ENCODE peak calls at places on chromosomes 6 and 20, in five cellular contexts. Y is CD8-positive, alpha-beta T cell; J is cardiac muscle cell; O is right lobe of liver; N is fibroblast of lung. R is an unnamed sample.

GRCh38 chr6:155587817-155588216 is 132.2 kb upstream of the NOX3 start:
- DNase-seq in Y (no peak), N (no peak), O (no peak), J (no peak), R (no peak)

GRCh38 chr20:11686195-11686594 is 231.5 kb upstream of the BTBD3 start:
- DNase-seq in O (no peak), N (no peak), Y (no peak), J (no peak), R (no peak)

GRCh38 chr6:157840776-157841175 is 17.7 kb downstream of the SNX9 start:
- DNase-seq in Y (no peak), O (no peak), N (peak), J (peak), R (peak)

GRCh38 chr6:168735268-168735949 is 294.4 kb downstream of the SMOC2 start:
- DNase-seq in O (no peak), J (no peak), N (no peak), Y (no peak), R (no peak)

GRCh38 chr20:58989196-58989595 is 8.1 kb downstream of the NELFCD start:
- DNase-seq in J (no peak), O (no peak), N (no peak), Y (no peak), R (no peak)

GRCh38 chr6:90096818-90097217 is 199.8 kb downstream of the BACH2 start:
- DNase-seq in Y (no peak), J (no peak), O (no peak), N (no peak), R (no peak)

GRCh38 chr20:22403860-22404608 is 180.3 kb downstream of the FOXA2 start:
- DNase-seq in N (no peak), J (peak), O (no peak), Y (no peak), R (peak)

GRCh38 chr20:59939052-59939878 is 840 bp downstream of the PPP1R3D start:
- DNase-seq in J (no peak), N (peak), Y (no peak), O (no peak), R (peak)

GRCh38 chr20:62219992-62220665 is at the start of gene HRH3:
- DNase-seq in J (peak), Y (peak), O (peak), N (peak), R (peak)

GRCh38 chr6:35049885-35050284 is 91.3 kb downstream of the TCP11 start:
- DNase-seq in J (peak), Y (no peak), N (peak), O (no peak), R (peak)
- H3K4me3 ChIP-seq in J (no peak), Y (no peak), N (no peak), O (no peak), R (no peak)

DNA sequence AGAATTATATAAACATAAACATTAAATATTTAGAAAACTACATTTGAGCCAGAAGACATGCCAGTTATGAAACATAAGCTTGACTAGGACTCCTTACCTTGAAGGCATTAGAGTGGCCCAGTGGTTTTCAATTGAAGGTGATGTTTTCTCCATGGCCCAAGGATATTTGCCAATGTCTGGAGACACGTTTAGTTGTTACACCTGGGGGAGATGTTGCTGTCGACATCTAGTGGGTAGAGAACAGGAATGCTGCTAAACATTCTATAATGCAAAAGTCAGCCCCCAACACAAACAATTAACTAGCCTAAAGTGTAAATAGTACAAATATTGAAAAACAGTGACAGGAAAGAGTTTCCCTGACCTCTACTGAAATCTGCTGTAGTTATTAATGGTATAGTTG is 200.9 kb upstream of the HS3ST5 start:
- DNase-seq in Y (no peak), J (no peak), O (no peak), N (no peak), R (no peak)
- TF ChIP-seq CTCF in Y (no peak), J (no peak), O (no peak), N (no peak), R (no peak)

DNA sequence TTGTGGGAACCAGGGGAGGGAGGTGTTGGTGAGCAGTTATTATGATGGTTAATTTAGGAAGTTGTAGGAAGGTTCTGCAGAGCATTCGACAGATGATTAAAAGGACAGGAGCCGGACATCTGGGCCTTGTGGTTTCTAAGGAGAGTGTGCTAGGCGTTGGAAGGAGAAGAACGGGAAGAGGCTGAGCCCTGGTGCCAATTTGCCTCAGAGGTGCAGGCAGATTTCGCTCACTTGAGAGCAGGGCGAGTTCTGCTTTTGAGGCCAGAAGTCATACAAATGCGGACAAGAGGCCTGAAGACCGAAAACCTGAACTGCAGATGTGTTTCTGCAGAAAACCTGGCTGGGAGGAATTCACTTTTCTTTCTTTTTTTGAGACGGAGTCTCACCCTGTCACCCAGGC is 30.5 kb upstream of the RPS6KA2 start:
- DNase-seq in J (no peak), O (no peak), Y (no peak), N (no peak), R (no peak)
- H3K4me3 ChIP-seq in J (no peak), O (no peak), Y (no peak), N (no peak), R (no peak)

GRCh38 chr20:7505835-7506221 is 434.4 kb downstream of the HAO1 start:
- DNase-seq in N (no peak), J (no peak), Y (no peak), O (no peak), R (no peak)
- TF ChIP-seq CTCF in N (no peak), J (no peak), Y (no peak), O (no peak), R (no peak)